ENCODE peak calls at places on chromosome 1, in nine cellular contexts. C, D, M, R, W, P, F, N and I are unnamed samples.

GRCh38 chr1:157089789-157090188 is 9.8 kb downstream of the ETV3L start:
- DNase-seq in F (no peak), P (no peak), M (no peak), W (no peak), N (no peak), D (no peak), R (no peak), C (no peak), I (no peak)

GRCh38 chr1:23133587-23133986 is 35.1 kb downstream of the LUZP1 start:
- DNase-seq in R (no peak), W (no peak), F (no peak), C (no peak), P (no peak), M (no peak), D (no peak), N (no peak), I (no peak)

GRCh38 chr1:12593621-12594066 is 24.4 kb downstream of the DHRS3 start:
- DNase-seq in N (no peak), D (no peak), P (no peak), F (no peak), R (no peak), W (peak; percentile 69), C (no peak), M (no peak), I (no peak)

GRCh38 chr1:50108497-50109073 is at the start of gene ELAVL4:
- DNase-seq in P (no peak), M (no peak), N (peak; percentile 96), F (no peak), R (no peak), C (no peak), W (no peak), D (peak; percentile 97), I (no peak)

GRCh38 chr1:199336745-199337640 is 690.5 kb upstream of the NR5A2 start:
- DNase-seq in M (no peak), C (no peak), R (no peak), W (no peak), D (no peak), P (no peak), N (peak; percentile 12), F (no peak), I (no peak)

GRCh38 chr1:2373551-2374259 is 17.6 kb downstream of the MORN1 start:
- DNase-seq in C (no peak), N (no peak), D (no peak), M (no peak), F (no peak), W (no peak), P (no peak), R (no peak), I (no peak)

GRCh38 chr1:180310095-180310494 is 80.0 kb downstream of the LHX4 start:
- DNase-seq in P (no peak), D (no peak), C (no peak), N (no peak), M (no peak), F (no peak), R (no peak), W (no peak), I (no peak)

GRCh38 chr1:51265618-51266017 is 29.5 kb downstream of the RNF11 start:
- DNase-seq in N (no peak), F (no peak), P (no peak), M (no peak), R (no peak), D (no peak), W (no peak), C (no peak), I (no peak)

GRCh38 chr1:206588492-206588891 is 23.8 kb downstream of the EIF2D start:
- DNase-seq in P (no peak), R (no peak), W (no peak), M (no peak), C (no peak), D (no peak), N (no peak), F (no peak), I (no peak)

GRCh38 chr1:102434421-102434820 is 437.7 kb upstream of the OLFM3 start:
- DNase-seq in M (peak; percentile 52), W (no peak), F (no peak), C (no peak), P (no peak), N (peak; percentile 22), R (peak; percentile 30), D (peak; percentile 51), I (no peak)

GRCh38 chr1:176938375-176938774 is 226.1 kb downstream of the ASTN1 start:
- DNase-seq in W (no peak), F (no peak), R (no peak), N (no peak), M (peak; percentile 56), D (no peak), P (no peak), C (no peak), I (no peak)

GRCh38 chr1:59672851-59673574 is 141.7 kb upstream of the HOOK1 start:
- DNase-seq in W (no peak), C (no peak), D (no peak), R (no peak), F (no peak), N (peak; percentile 14), M (no peak), P (no peak), I (no peak)

GRCh38 chr1:24853656-24854055 is 76.4 kb downstream of the RUNX3 start:
- DNase-seq in D (no peak), R (no peak), C (no peak), P (no peak), W (no peak), F (no peak), N (no peak), M (no peak), I (no peak)

GRCh38 chr1:89809556-89809955 is 11.3 kb upstream of the LRRC8D start:
- DNase-seq in P (no peak), C (no peak), F (no peak), R (no peak), D (no peak), M (no peak), W (no peak), N (no peak), I (no peak)

GRCh38 chr1:227654431-227654830 is 80.7 kb downstream of the JMJD4 start:
- DNase-seq in M (no peak), P (no peak), W (no peak), R (no peak), D (no peak), C (no peak), F (no peak), N (no peak), I (no peak)

GRCh38 chr1:75159154-75159553 is 25.0 kb downstream of the LHX8 start:
- DNase-seq in F (no peak), W (no peak), C (no peak), M (no peak), R (no peak), D (no peak), P (no peak), N (no peak), I (no peak)

GRCh38 chr1:15702722-15703550 is 18.8 kb downstream of the PLEKHM2 start:
- DNase-seq in N (peak; percentile 40), W (peak; percentile 44), D (no peak), M (no peak), C (no peak), F (no peak), R (no peak), P (no peak), I (no peak)

GRCh38 chr1:85428471-85429077 is 36.4 kb downstream of the DDAH1 start:
- DNase-seq in N (no peak), W (no peak), C (no peak), M (no peak), F (no peak), D (no peak), P (no peak), R (no peak), I (no peak)

GRCh38 chr1:201275266-201275666 is 8.0 kb upstream of the PKP1 start:
- DNase-seq in P (no peak), F (no peak), R (no peak), M (no peak), W (peak; percentile 84), D (peak; percentile 40), C (no peak), N (peak; percentile 97), I (no peak)

GRCh38 chr1:205059660-205060059 is 16.6 kb downstream of the CNTN2 start:
- DNase-seq in M (no peak), W (no peak), D (no peak), C (no peak), P (no peak), R (no peak), N (no peak), F (no peak), I (no peak)

GRCh38 chr1:2041305-2041704 is 8.9 kb upstream of the PRKCZ start:
- DNase-seq in C (no peak), F (no peak), D (no peak), P (no peak), N (no peak), R (no peak), M (no peak), W (no peak), I (no peak)

GRCh38 chr1:119808491-119808890 is 2.8 kb downstream of the REG4 start:
- DNase-seq in R (no peak), M (no peak), C (no peak), D (no peak), P (no peak), F (no peak), W (no peak), N (peak; percentile 45), I (no peak)

GRCh38 chr1:182248721-182249120 is 142.9 kb downstream of the GLUL start:
- DNase-seq in W (no peak), D (no peak), N (no peak), R (peak; percentile 63), C (no peak), F (no peak), M (no peak), P (no peak), I (peak; percentile 87)

GRCh38 chr1:113242481-113242880 is 147.8 kb upstream of the MAGI3 start:
- DNase-seq in M (no peak), C (no peak), W (no peak), D (no peak), N (peak; percentile 2), P (no peak), R (peak; percentile 19), F (no peak), I (no peak)

GRCh38 chr1:52523376-52523775 is 29.5 kb downstream of the TUT4 start:
- DNase-seq in D (no peak), W (no peak), F (no peak), P (no peak), N (no peak), C (no peak), M (peak; percentile 42), R (peak; percentile 71), I (peak; percentile 51)

GRCh38 chr1:46413596-46413985 is 19.5 kb downstream of the FAAH start:
- DNase-seq in P (peak; percentile 23), D (no peak), R (peak; percentile 69), C (no peak), F (no peak), N (no peak), M (no peak), W (no peak), I (peak; percentile 67)

GRCh38 chr1:22925111-22925510 is 47.6 kb downstream of the LACTBL1 start:
- DNase-seq in C (no peak), F (no peak), M (no peak), P (no peak), D (no peak), N (no peak), W (no peak), R (no peak), I (no peak)

GRCh38 chr1:154186177-154186576 is 5.7 kb downstream of the TPM3 start:
- DNase-seq in D (peak; percentile 79), N (peak; percentile 91), F (peak; percentile 42), W (no peak), P (peak; percentile 16), C (peak; percentile 44), R (peak; percentile 81), M (peak; percentile 87), I (peak; percentile 86)

GRCh38 chr1:168291222-168291824 is 10.6 kb downstream of the TBX19 start:
- DNase-seq in D (no peak), N (peak; percentile 99), P (no peak), C (no peak), W (no peak), R (no peak), F (no peak), M (peak; percentile 81), I (no peak)